ENCODE peak calls at places on chromosomes 6 and 20, in seven cellular contexts. A is NCI-H345, R is omental fat pad, H is GM13977, E is fibroblast of the conjunctiva, L is EL, B is AG08396. X is an unnamed sample.

GRCh38 chr20:63694596-63695418 is 1.6 kb upstream of the TNFRSF6B start:
- DNase-seq in R (no peak), A (no peak), E (no peak), H (no peak), B (no peak), L (no peak), X (no peak)

GRCh38 chr20:64038252-64038578 is 2.2 kb downstream of the C20orf204 start:
- DNase-seq in B (no peak), H (no peak), E (no peak), L (no peak), A (no peak), R (no peak), X (no peak)

GRCh38 chr6:83057705-83058321 is 7.8 kb downstream of the UBE3D start:
- DNase-seq in B (peak), A (peak), H (peak), L (peak), R (no peak), E (peak), X (peak)

GRCh38 chr6:164528539-164528938 is 780.9 kb downstream of the C6orf118 start:
- DNase-seq in H (no peak), B (no peak), L (no peak), R (no peak), A (no peak), E (no peak), X (no peak)

GRCh38 chr6:9766240-9766915 is 648.5 kb downstream of the TFAP2A start:
- DNase-seq in R (no peak), L (peak), E (peak), B (peak), A (no peak), H (peak), X (peak)

GRCh38 chr6:161010418-161010817 is 18.8 kb downstream of the MAP3K4 start:
- DNase-seq in A (no peak), H (no peak), E (no peak), R (no peak), L (peak), B (peak), X (no peak)

GRCh38 chr20:11248691-11249178 is 574.9 kb upstream of the JAG1 start:
- DNase-seq in A (no peak), H (no peak), B (no peak), R (no peak), E (no peak), L (no peak), X (no peak)

GRCh38 chr6:80338201-80338836 is 231.8 kb downstream of the BCKDHB start:
- DNase-seq in H (peak), L (peak), A (peak), E (peak), R (no peak), B (peak), X (peak)

GRCh38 chr6:160278311-160278710 is 19.7 kb upstream of the SLC22A2 start:
- DNase-seq in E (no peak), R (no peak), A (no peak), H (no peak), B (no peak), L (no peak), X (no peak)

GRCh38 chr20:14710941-14711340 is 373.5 kb upstream of the FLRT3 start:
- DNase-seq in R (no peak), H (no peak), E (no peak), L (no peak), A (no peak), B (no peak), X (no peak)

GRCh38 chr20:50868509-50869495 is 62.4 kb downstream of the ADNP start:
- DNase-seq in B (no peak), A (no peak), E (no peak), R (no peak), H (no peak), L (no peak), X (no peak)

GRCh38 chr6:167815296-167815980 is 11.3 kb upstream of the AFDN start:
- DNase-seq in R (no peak), E (no peak), L (no peak), A (no peak), B (no peak), H (no peak), X (no peak)

GRCh38 chr20:36971103-36971502 is 19.6 kb upstream of the SAMHD1 start:
- DNase-seq in A (no peak), E (no peak), R (no peak), L (no peak), B (no peak), H (no peak), X (no peak)

GRCh38 chr20:33843854-33844253 is 32.7 kb downstream of the CHMP4B start:
- DNase-seq in H (peak), A (no peak), L (no peak), R (no peak), E (no peak), B (no peak), X (no peak)

GRCh38 chr6:90197854-90198496 is 98.7 kb downstream of the BACH2 start:
- DNase-seq in R (no peak), A (peak), B (no peak), H (no peak), E (no peak), L (no peak), X (no peak)

GRCh38 chr20:40339661-40340449 is 349.2 kb downstream of the MAFB start:
- DNase-seq in L (no peak), H (no peak), B (no peak), E (no peak), R (no peak), A (no peak), X (peak)

GRCh38 chr6:40845588-40845987 is 193.4 kb downstream of the UNC5CL start:
- DNase-seq in A (no peak), H (no peak), R (no peak), B (peak), E (peak), L (peak), X (peak)

X was measured in lung microvascular endothelial cell.